ENCODE peak calls at places on chromosomes 3 and 15, in ten cellular contexts. E, N, H, L, A, J, Z, Q, M and K are unnamed samples. For H3K9me3, the result is how much of the 10 kb centered on the place peaks cover.

GRCh38 chr3:41726891-41727290 is 235.0 kb downstream of the ULK4 start:
- DNase-seq in Q (no peak), Z (no peak), N (no peak), L (no peak), A (no peak), E (no peak), J (no peak), M (no peak), H (peak), K (no peak)

GRCh38 chr3:67655364-67656121 is 1.1 kb upstream of the SUCLG2 start:
- DNase-seq in M (no peak), E (peak), A (no peak), J (peak), Q (no peak), N (no peak), L (peak), H (no peak), Z (peak), K (no peak)

GRCh38 chr15:91553455-91553854 is 300.1 kb upstream of the SLCO3A1 start:
- DNase-seq in H (no peak), N (no peak), J (no peak), Z (no peak), L (no peak), A (no peak), M (no peak), Q (no peak), E (no peak), K (no peak)

GRCh38 chr3:127384717-127385539 is 97.1 kb upstream of the PRR20G start:
- DNase-seq in Z (no peak), E (no peak), Q (no peak), J (no peak), N (no peak), A (no peak), H (no peak), M (no peak), L (no peak), K (no peak)

GRCh38 chr15:72135719-72136118 is 17.5 kb downstream of the SENP8 start:
- DNase-seq in H (no peak), N (no peak), Q (no peak), Z (no peak), M (no peak), L (no peak), A (no peak), E (no peak), J (no peak), K (no peak)

GRCh38 chr15:68465861-68466560 is 34.0 kb upstream of the ITGA11 start:
- DNase-seq in M (no peak), J (no peak), Q (no peak), N (no peak), Z (no peak), A (no peak), E (no peak), L (no peak), H (peak), K (no peak)

GRCh38 chr3:76950590-76950989 is 89.3 kb upstream of the ROBO2 start:
- DNase-seq in J (no peak), N (no peak), L (no peak), M (no peak), Z (no peak), E (no peak), Q (no peak), H (no peak), A (no peak), K (no peak)

GRCh38 chr3:131091768-131092167 is 65.1 kb downstream of the NEK11 start:
- DNase-seq in Z (no peak), A (no peak), L (no peak), H (no peak), M (no peak), Q (no peak), J (no peak), N (no peak), E (no peak), K (no peak)

GRCh38 chr3:123807820-123808219 is 76.3 kb downstream of the MYLK start:
- DNase-seq in J (peak), N (no peak), E (no peak), Q (no peak), L (no peak), H (peak), A (no peak), M (no peak), Z (no peak), K (no peak)

GRCh38 chr15:68204776-68205557 is at the start of gene CALML4:
- DNase-seq in H (peak), L (no peak), J (peak), M (no peak), E (no peak), Q (no peak), A (no peak), Z (no peak), N (peak), K (peak)

GRCh38 chr3:60542981-60543380 is 708.3 kb downstream of the FHIT start:
- DNase-seq in J (no peak), Q (no peak), A (no peak), N (no peak), Z (no peak), E (no peak), H (no peak), L (no peak), M (no peak), K (no peak)
- H3K9me3 ChIP-seq in J (under half), Q (under half), A (under half), N (under half), Z (under half), E (under half), H (under half), L (under half), M (under half), K (under half)

DNA sequence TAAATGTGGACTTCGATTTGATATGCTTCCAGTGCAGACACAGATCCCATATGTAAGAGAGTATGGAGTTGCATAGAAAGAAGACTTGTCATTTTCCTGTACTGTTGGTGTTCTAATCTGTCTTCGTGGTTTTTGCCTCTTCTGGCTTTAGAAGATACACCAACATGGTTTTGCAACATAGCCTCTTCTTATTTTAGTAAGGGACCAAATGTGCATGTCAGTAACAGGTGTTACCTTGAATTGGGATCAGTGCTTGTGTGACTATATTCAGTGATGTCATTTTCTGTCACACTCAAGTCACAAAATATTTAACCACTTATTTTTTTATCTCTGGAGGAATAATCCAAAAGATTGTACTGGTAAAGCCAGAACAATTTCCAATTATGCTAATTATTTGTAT is 140.4 kb downstream of the SNRPN start:
- DNase-seq in Q (no peak), H (no peak), A (no peak), J (no peak), M (no peak), L (no peak), E (no peak), N (no peak), Z (no peak), K (no peak)
- H3K9me3 ChIP-seq in Q (under half), H (under half), A (under half), J (half or more), M (under half), L (under half), E (under half), N (half or more), Z (under half), K (under half)

DNA sequence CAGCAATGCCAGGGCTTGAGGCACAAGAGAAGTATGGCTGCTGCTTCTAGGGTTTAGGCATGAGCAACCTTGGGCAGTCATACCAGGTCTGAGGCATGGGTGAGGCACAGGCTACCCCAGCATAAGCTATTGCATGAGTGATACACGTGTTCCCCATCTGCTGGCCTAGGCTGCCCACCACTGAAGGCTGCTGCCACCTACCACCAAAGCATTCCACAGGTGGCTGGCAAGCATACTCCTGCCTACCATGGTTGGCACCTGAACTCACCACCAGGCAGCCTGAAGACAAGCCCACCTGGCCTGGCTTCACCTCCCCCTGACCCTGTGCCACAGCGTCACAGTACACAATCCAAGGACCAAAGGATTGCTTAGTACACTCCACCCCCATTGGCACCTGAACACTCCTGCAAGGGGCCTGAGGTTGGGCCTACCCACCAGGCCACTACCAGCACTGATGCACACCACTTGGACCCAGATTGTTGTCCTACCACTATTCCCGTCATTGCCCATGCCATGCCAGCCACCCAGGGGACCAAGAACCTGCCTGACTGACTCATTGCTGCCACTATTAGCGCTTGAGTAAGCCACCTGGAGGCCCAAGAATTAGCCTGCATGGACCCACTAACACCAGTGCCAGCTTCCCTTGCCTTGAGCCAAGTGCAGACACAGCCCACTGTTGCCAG is 115.7 kb downstream of the STT3B start:
- DNase-seq in J (no peak), M (no peak), Z (no peak), E (no peak), H (no peak), Q (no peak), A (no peak), L (no peak), N (no peak), K (no peak)
- H3K9me3 ChIP-seq in J (under half), M (under half), Z (under half), E (under half), H (under half), Q (under half), A (under half), L (under half), N (half or more), K (under half)

DNA sequence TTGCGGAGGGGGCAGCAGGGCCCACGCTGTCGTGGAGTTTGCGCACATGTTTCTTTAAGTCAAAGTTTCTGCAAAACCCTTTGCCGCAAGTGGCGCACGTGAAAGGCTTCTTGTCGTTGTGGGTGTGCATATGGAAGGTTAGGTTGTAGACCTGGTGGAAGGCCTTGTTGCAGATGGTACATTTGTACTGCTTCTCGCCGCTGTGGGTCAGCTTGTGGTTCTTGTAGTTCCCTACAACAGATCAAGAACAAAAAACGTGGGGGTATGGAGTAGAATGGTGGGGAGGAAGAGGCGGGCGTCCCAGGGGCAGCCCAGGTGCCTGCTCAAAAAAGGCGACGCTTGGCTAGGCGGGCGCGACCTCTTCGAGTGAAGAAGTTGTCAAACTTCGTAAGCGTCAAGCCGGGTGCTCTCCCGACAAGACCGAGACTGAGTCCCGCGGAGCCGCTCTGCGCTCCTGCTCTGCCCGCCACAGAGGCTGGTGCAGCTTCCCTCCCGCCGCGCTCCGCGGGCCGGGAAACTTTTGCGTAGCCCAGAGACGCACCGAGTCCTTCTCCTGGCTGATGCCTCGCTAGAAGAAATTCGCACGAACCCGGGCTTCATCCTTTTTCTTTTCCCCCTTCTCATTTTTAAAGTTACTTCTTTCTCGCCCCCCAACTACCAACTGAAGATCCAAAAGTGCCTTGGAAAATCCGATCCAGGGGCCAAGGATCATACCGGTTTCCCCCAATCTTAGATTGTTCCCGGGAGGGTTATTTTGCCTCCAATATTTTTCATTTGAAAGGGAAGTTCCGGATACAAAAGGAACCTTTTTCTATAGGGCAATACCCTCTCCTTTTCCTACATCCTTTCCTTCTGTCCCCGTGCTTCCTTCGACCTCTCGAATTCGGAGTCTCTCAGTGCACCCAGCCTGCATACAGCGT is 3.0 kb downstream of the FEZF2 start:
- DNase-seq in Q (no peak), L (no peak), J (no peak), H (no peak), Z (no peak), N (no peak), E (no peak), A (no peak), M (no peak), K (no peak)
- H3K9me3 ChIP-seq in Q (under half), L (under half), J (under half), H (under half), Z (under half), N (under half), E (under half), A (under half), M (under half), K (under half)

GRCh38 chr3:8353364-8353763 is 148.3 kb upstream of the LMCD1 start:
- DNase-seq in L (no peak), H (no peak), A (no peak), M (no peak), Q (no peak), Z (no peak), N (no peak), J (no peak), E (no peak), K (no peak)
- H3K9me3 ChIP-seq in L (under half), H (under half), A (under half), M (under half), Q (under half), Z (under half), N (under half), J (under half), E (under half), K (under half)

GRCh38 chr3:114310701-114311100 is 16.9 kb downstream of the TIGIT start:
- DNase-seq in J (no peak), E (no peak), Q (no peak), A (no peak), M (no peak), H (no peak), N (no peak), Z (no peak), L (no peak), K (no peak)
- H3K9me3 ChIP-seq in J (under half), E (under half), Q (under half), A (under half), M (under half), H (under half), N (under half), Z (under half), L (under half), K (under half)

GRCh38 chr15:87631093-87631492 is 625.4 kb downstream of the NTRK3 start:
- DNase-seq in E (no peak), Z (no peak), H (no peak), N (no peak), J (no peak), A (no peak), L (no peak), Q (no peak), M (no peak), K (no peak)

GRCh38 chr15:87633471-87633870 is 623.1 kb downstream of the NTRK3 start:
- DNase-seq in M (no peak), H (no peak), N (no peak), L (no peak), Z (no peak), A (no peak), Q (no peak), E (no peak), J (no peak), K (no peak)

GRCh38 chr15:87634361-87634760 is 622.2 kb downstream of the NTRK3 start:
- DNase-seq in A (no peak), L (no peak), M (no peak), Z (no peak), H (no peak), E (no peak), N (no peak), Q (no peak), J (no peak), K (no peak)

GRCh38 chr15:87632364-87632763 is 624.2 kb downstream of the NTRK3 start:
- DNase-seq in Q (no peak), H (no peak), J (no peak), M (no peak), L (no peak), A (no peak), E (no peak), N (no peak), Z (no peak), K (no peak)

DNA sequence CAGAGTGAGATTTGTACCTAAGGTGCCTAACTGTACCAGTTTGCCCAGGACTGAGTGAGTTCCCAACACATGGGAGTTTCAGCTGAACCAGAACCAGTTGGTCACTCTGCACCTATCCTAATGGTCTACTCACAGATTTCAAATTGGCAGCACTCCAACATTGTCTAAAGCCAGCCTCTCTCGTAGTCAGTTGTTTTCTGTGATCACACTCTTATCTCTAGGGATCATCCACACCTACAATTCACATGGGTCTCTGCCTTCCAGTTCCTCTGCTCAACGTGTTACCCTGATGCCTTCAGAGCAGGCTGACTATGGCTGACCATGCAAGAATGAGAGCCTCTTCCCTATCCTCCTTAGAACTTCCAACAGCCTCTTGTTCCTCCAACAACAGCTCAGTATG is 624.8 kb downstream of the NTRK3 start:
- DNase-seq in A (no peak), N (no peak), J (no peak), Z (no peak), Q (no peak), E (no peak), M (no peak), H (no peak), L (no peak), K (no peak)
- H3K9me3 ChIP-seq in A (under half), N (under half), J (under half), Z (under half), Q (under half), E (under half), M (under half), H (under half), L (under half), K (under half)

GRCh38 chr15:86481720-86482119 is 402.0 kb downstream of the AGBL1 start:
- DNase-seq in J (no peak), Q (no peak), H (no peak), Z (no peak), E (no peak), M (no peak), L (no peak), N (no peak), A (no peak), K (no peak)

DNA sequence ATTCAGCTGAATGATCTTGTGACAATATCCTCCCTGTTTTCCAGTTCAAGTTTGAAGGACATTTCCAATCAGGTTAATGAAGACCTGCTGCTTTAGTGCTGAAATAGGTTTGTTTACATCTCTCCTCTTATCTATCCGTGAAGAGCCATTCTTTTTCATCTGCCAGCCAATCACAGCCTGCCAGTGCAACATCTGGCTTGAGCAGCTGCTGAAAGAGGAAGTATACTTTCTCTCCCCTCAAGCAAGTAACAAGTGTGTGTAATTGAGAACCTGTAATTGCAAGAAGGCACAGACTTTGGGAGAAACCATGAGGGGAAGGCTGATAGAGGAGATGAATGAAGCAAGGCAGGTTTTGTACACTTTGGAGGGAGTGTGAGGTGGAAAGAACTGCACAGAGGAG is 404.3 kb downstream of the AGBL1 start:
- DNase-seq in J (no peak), N (no peak), E (no peak), A (no peak), L (no peak), M (no peak), Q (no peak), H (no peak), Z (no peak), K (no peak)
- H3K9me3 ChIP-seq in J (under half), N (under half), E (under half), A (under half), L (under half), M (under half), Q (under half), H (under half), Z (under half), K (under half)